ENCODE peak calls at places on chromosomes 3 and 15, in eight cellular contexts. Q is A549; P is stimulated activated naive CD4-positive, alpha-beta T cell; Z is NCI-H1436; G is stimulated activated CD4-positive, alpha-beta T cell treated with anti-CD3 and anti-CD28 coated beads, Interleukin-15, amount 100 ng/mL, for 1 hour; C is GDM1; J is WERI-Rb-1; I is RKO. F is an unnamed sample.

GRCh38 chr3:109899930-109900329 is 562.6 kb upstream of the DPPA4 start:
- DNase-seq in P (no peak), Z (no peak), G (no peak), C (no peak), I (no peak), J (no peak), Q (no peak), F (no peak)

GRCh38 chr15:31164573-31164912 is 63.0 kb upstream of the TRPM1 start:
- DNase-seq in J (no peak), G (no peak), P (no peak), C (no peak), Q (no peak), I (no peak), Z (no peak), F (no peak)

GRCh38 chr3:181278468-181279238 is 289.1 kb upstream of the DNAJC19 start:
- DNase-seq in I (peak; percentile 9), Z (no peak), Q (no peak), P (no peak), J (no peak), G (no peak), C (no peak), F (no peak)

GRCh38 chr3:106277731-106278130 is 408.9 kb upstream of the CBLB start:
- DNase-seq in Q (no peak), G (no peak), P (no peak), Z (peak; percentile 66), C (no peak), J (no peak), I (no peak), F (no peak)

GRCh38 chr3:188507244-188507720 is 353.3 kb downstream of the LPP start:
- DNase-seq in I (no peak), Q (no peak), C (peak; percentile 15), Z (no peak), P (no peak), G (no peak), J (no peak), F (no peak)

GRCh38 chr15:56772868-56773639 is 39.7 kb upstream of the ZNF280D start:
- DNase-seq in J (no peak), I (no peak), Q (no peak), Z (no peak), P (no peak), C (no peak), G (no peak), F (peak; percentile 54)

GRCh38 chr15:84755736-84756527 is 7.5 kb downstream of the ZNF592 start:
- DNase-seq in I (no peak), J (no peak), Z (no peak), G (no peak), Q (no peak), P (no peak), C (no peak), F (peak; percentile 64)

GRCh38 chr3:42192334-42193200 is 73.4 kb downstream of the CCK start:
- DNase-seq in Z (no peak), Q (no peak), J (no peak), I (no peak), G (no peak), C (peak; percentile 9), P (no peak), F (no peak)

GRCh38 chr3:159996018-159996417 is 7.4 kb downstream of the IL12A start:
- DNase-seq in Q (no peak), J (no peak), C (no peak), G (no peak), P (no peak), I (no peak), Z (no peak), F (no peak)

GRCh38 chr3:196115678-196116083 is 33.8 kb upstream of the TFRC start:
- DNase-seq in J (no peak), G (no peak), Z (no peak), P (no peak), I (no peak), C (no peak), Q (no peak), F (no peak)

GRCh38 chr15:85027033-85027380 is 45.4 kb downstream of the PDE8A start:
- DNase-seq in G (no peak), J (no peak), I (no peak), Q (no peak), Z (no peak), P (no peak), C (no peak), F (no peak)

GRCh38 chr15:80581976-80582375 is 113.1 kb upstream of the ABHD17C start:
- DNase-seq in G (no peak), J (no peak), I (no peak), Q (no peak), P (no peak), Z (no peak), C (no peak), F (no peak)

GRCh38 chr3:149373235-149374125 is 4.0 kb downstream of the TM4SF1 start:
- DNase-seq in J (no peak), I (peak; percentile 63), G (no peak), Z (no peak), P (no peak), Q (no peak), C (no peak), F (no peak)

GRCh38 chr3:152037953-152038352 is 164.5 kb downstream of the SUCNR1 start:
- DNase-seq in C (no peak), I (no peak), Q (no peak), P (no peak), Z (no peak), G (no peak), J (no peak), F (no peak)

GRCh38 chr3:186097663-186098451 is 11.0 kb downstream of the ETV5 start:
- DNase-seq in Z (peak; percentile 90), P (no peak), I (no peak), C (no peak), J (peak; percentile 80), G (no peak), Q (peak; percentile 75), F (peak; percentile 85)

GRCh38 chr15:43218908-43219706 is 1.7 kb downstream of the EPB42 start:
- DNase-seq in J (peak; percentile 34), I (peak; percentile 5), P (no peak), C (no peak), Z (peak; percentile 3), Q (no peak), G (no peak), F (no peak)

GRCh38 chr3:8453153-8453552 is 48.5 kb upstream of the LMCD1 start:
- DNase-seq in P (no peak), I (no peak), Q (no peak), J (no peak), Z (no peak), C (no peak), G (no peak), F (no peak)

GRCh38 chr3:167940241-167940640 is 155.5 kb downstream of the GOLIM4 start:
- DNase-seq in C (no peak), P (no peak), G (no peak), I (no peak), Q (no peak), J (no peak), Z (no peak), F (no peak)

GRCh38 chr15:91892417-91892816 is 38.9 kb downstream of the SLCO3A1 start:
- DNase-seq in P (no peak), C (no peak), J (no peak), Q (no peak), I (no peak), Z (no peak), G (no peak), F (no peak)

GRCh38 chr15:58074452-58074851 is 8.9 kb upstream of the ALDH1A2 start:
- DNase-seq in G (no peak), I (no peak), P (no peak), Q (no peak), Z (no peak), J (no peak), C (no peak), F (no peak)

GRCh38 chr3:196666001-196666867 is 26.7 kb downstream of the NRROS start:
- DNase-seq in P (no peak), J (peak; percentile 87), I (no peak), Q (no peak), Z (peak; percentile 34), C (no peak), G (no peak), F (no peak)

GRCh38 chr15:66714543-66714981 is 12.5 kb downstream of the SMAD6 start:
- DNase-seq in I (no peak), Z (no peak), P (no peak), G (no peak), Q (no peak), J (no peak), C (no peak), F (no peak)

GRCh38 chr3:123084192-123084591 is 17.4 kb downstream of the PDIA5 start:
- DNase-seq in C (no peak), Q (no peak), Z (peak; percentile 40), J (no peak), I (no peak), G (no peak), P (no peak), F (peak; percentile 70)